ENCODE peak calls at places on chromosome 15, in four cellular contexts. One of them, this sample, is unnamed. For H3K9me3, the result is how much of the 10 kb centered on the place peaks cover.

GRCh38 chr15:85589873-85590272 is 204.9 kb downstream of the KLHL25 start:
- DNase-seq in CD8-positive, alpha-beta T cell: no peak
- DNase-seq in endodermal cell: no peak
- DNase-seq in IMR-90: peak
- DNase-seq in this sample: no peak

GRCh38 chr15:22253676-22254408 is 173.5 kb downstream of the OR4M2 start:
- DNase-seq in CD8-positive, alpha-beta T cell: no peak
- DNase-seq in endodermal cell: no peak
- DNase-seq in IMR-90: no peak
- DNase-seq in this sample: no peak

GRCh38 chr15:45690581-45691260 is 55.9 kb downstream of the SQOR start:
- DNase-seq in CD8-positive, alpha-beta T cell: no peak
- DNase-seq in endodermal cell: no peak
- DNase-seq in IMR-90: no peak
- DNase-seq in this sample: no peak

GRCh38 chr15:20341901-20342605 is 199.5 kb downstream of the GOLGA6L6 start:
- DNase-seq in CD8-positive, alpha-beta T cell: no peak
- DNase-seq in endodermal cell: peak
- DNase-seq in IMR-90: no peak
- DNase-seq in this sample: no peak

GRCh38 chr15:98807262-98807661 is 158.9 kb downstream of the IGF1R start:
- DNase-seq in CD8-positive, alpha-beta T cell: no peak
- DNase-seq in endodermal cell: no peak
- DNase-seq in IMR-90: peak
- DNase-seq in this sample: no peak

GRCh38 chr15:27176785-27177406 is 205.9 kb downstream of the GABRG3 start:
- DNase-seq in CD8-positive, alpha-beta T cell: no peak
- DNase-seq in endodermal cell: no peak
- DNase-seq in IMR-90: no peak
- DNase-seq in this sample: no peak

GRCh38 chr15:49678655-49679054 is 57.8 kb downstream of the DTWD1 start:
- DNase-seq in CD8-positive, alpha-beta T cell: no peak
- DNase-seq in endodermal cell: no peak
- DNase-seq in IMR-90: no peak
- DNase-seq in this sample: no peak

GRCh38 chr15:90037961-90038633 is 37.0 kb downstream of the ZNF710 start:
- DNase-seq in CD8-positive, alpha-beta T cell: no peak
- DNase-seq in endodermal cell: peak
- DNase-seq in IMR-90: peak
- DNase-seq in this sample: no peak

GRCh38 chr15:71804695-71805470 is 5.5 kb upstream of the NR2E3 start:
- DNase-seq in CD8-positive, alpha-beta T cell: no peak
- DNase-seq in endodermal cell: no peak
- DNase-seq in IMR-90: no peak
- DNase-seq in this sample: no peak

GRCh38 chr15:61997786-61998185 is 62.5 kb downstream of the VPS13C start:
- DNase-seq in CD8-positive, alpha-beta T cell: no peak
- DNase-seq in endodermal cell: no peak
- DNase-seq in IMR-90: no peak
- DNase-seq in this sample: no peak

GRCh38 chr15:98889930-98890695 is 117.5 kb downstream of the PGPEP1L start:
- DNase-seq in CD8-positive, alpha-beta T cell: no peak
- DNase-seq in endodermal cell: no peak
- DNase-seq in IMR-90: peak
- DNase-seq in this sample: no peak

GRCh38 chr15:31177936-31178335 is 76.4 kb upstream of the TRPM1 start:
- DNase-seq in CD8-positive, alpha-beta T cell: no peak
- DNase-seq in endodermal cell: no peak
- DNase-seq in IMR-90: no peak
- DNase-seq in this sample: no peak

GRCh38 chr15:68228143-68228970 is 1.2 kb downstream of the CLN6 start:
- DNase-seq in CD8-positive, alpha-beta T cell: no peak
- DNase-seq in endodermal cell: peak
- DNase-seq in IMR-90: no peak
- DNase-seq in this sample: no peak

GRCh38 chr15:94375997-94376396 is 144.6 kb downstream of the MCTP2 start:
- DNase-seq in CD8-positive, alpha-beta T cell: no peak
- DNase-seq in endodermal cell: peak
- DNase-seq in IMR-90: no peak
- DNase-seq in this sample: no peak

GRCh38 chr15:79914728-79915127 is 17.9 kb upstream of the MTHFS start:
- DNase-seq in CD8-positive, alpha-beta T cell: no peak
- DNase-seq in endodermal cell: no peak
- DNase-seq in IMR-90: no peak
- DNase-seq in this sample: no peak
- H3K9me3 ChIP-seq in CD8-positive, alpha-beta T cell: under half
- H3K9me3 ChIP-seq in endodermal cell: half or more
- H3K9me3 ChIP-seq in IMR-90: under half
- H3K9me3 ChIP-seq in this sample: half or more

DNA sequence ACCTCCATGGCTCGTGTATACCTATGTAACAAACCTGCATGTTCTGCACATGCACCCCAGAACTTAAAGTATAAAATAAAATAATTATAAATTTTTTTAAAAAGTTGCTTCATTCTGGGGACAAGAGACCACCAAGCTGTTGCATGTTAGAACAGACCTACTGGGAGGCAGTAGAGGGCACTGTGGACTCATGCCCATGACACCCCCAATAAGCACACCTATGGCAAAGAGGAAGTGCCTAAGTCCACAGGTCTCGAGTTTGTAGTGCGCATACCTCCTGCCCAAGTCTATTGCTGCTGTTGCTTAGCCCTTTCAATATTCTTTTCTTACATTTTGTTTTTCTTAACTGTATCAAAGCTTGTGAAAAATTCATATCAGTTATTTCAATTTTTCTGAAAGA is 267.9 kb upstream of the THBS1 start:
- DNase-seq in CD8-positive, alpha-beta T cell: no peak
- DNase-seq in endodermal cell: no peak
- DNase-seq in IMR-90: no peak
- DNase-seq in this sample: no peak
- TF ChIP-seq CTCF in CD8-positive, alpha-beta T cell: no peak
- TF ChIP-seq CTCF in endodermal cell: peak
- TF ChIP-seq CTCF in IMR-90: no peak
- TF ChIP-seq CTCF in this sample: no peak

DNA sequence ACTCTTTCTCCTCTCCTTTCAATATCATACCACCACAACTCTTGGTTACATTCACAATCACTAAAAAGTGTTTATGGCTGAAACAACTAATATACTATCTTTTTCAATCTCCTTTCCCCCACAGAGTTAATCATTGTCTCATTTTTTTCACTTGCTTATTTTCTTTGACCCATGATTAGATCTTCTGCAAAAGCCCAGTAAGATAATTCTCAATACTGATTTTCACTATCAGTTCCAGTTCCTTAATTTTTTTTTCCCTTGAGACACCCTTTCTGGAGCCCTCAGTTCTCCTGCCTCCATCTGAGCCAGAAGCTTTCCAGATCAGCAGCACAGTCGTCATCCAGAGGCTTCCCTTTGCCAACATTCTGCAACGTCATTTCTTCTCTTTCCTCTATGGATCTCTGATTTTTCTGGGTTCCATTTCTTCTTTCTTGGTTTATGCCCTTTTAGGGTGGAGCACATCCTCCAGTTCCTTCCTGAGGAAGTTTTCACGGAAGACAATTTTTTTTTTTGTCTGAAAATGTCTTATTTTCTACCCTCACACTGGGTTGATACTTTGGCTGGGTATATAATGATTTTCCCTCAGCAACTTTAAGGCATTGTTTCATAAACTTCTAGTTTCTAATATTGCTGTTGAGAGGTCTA is 88.7 kb upstream of the C15orf39 start:
- DNase-seq in CD8-positive, alpha-beta T cell: no peak
- DNase-seq in endodermal cell: no peak
- DNase-seq in IMR-90: no peak
- DNase-seq in this sample: no peak
- H3K9me3 ChIP-seq in CD8-positive, alpha-beta T cell: under half
- H3K9me3 ChIP-seq in endodermal cell: under half
- H3K9me3 ChIP-seq in IMR-90: under half
- H3K9me3 ChIP-seq in this sample: under half

DNA sequence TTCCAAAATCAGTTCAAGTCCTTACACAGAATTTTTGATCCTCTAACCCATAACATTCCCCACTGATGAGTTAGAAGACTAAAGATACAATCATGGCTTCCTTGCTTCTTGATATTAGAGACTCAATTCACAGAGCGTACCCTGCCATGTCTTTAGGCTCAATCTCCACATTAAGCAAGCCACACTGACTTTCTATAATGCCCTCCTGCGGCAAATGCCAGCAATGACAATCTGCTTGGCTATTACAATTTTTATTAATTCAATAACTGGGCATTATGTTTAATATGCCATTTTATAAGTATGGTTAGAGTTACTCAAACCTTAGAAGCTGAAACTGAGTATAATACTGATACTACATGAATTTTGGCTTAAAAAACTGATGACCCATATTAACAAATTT is 479.7 kb upstream of the NR2F2 start:
- DNase-seq in CD8-positive, alpha-beta T cell: no peak
- DNase-seq in endodermal cell: no peak
- DNase-seq in IMR-90: no peak
- DNase-seq in this sample: no peak
- TF ChIP-seq CTCF in CD8-positive, alpha-beta T cell: no peak
- TF ChIP-seq CTCF in endodermal cell: peak
- TF ChIP-seq CTCF in IMR-90: no peak
- TF ChIP-seq CTCF in this sample: no peak

GRCh38 chr15:24627443-24627842 is 48.1 kb upstream of the NPAP1 start:
- DNase-seq in CD8-positive, alpha-beta T cell: no peak
- DNase-seq in endodermal cell: no peak
- DNase-seq in IMR-90: no peak
- DNase-seq in this sample: no peak
- H3K9me3 ChIP-seq in CD8-positive, alpha-beta T cell: under half
- H3K9me3 ChIP-seq in endodermal cell: under half
- H3K9me3 ChIP-seq in IMR-90: under half
- H3K9me3 ChIP-seq in this sample: under half

GRCh38 chr15:91196768-91197167 is 96.7 kb downstream of the SV2B start:
- DNase-seq in CD8-positive, alpha-beta T cell: no peak
- DNase-seq in endodermal cell: no peak
- DNase-seq in IMR-90: no peak
- DNase-seq in this sample: no peak
- TF ChIP-seq CTCF in CD8-positive, alpha-beta T cell: no peak
- TF ChIP-seq CTCF in endodermal cell: no peak
- TF ChIP-seq CTCF in IMR-90: no peak
- TF ChIP-seq CTCF in this sample: no peak

DNA sequence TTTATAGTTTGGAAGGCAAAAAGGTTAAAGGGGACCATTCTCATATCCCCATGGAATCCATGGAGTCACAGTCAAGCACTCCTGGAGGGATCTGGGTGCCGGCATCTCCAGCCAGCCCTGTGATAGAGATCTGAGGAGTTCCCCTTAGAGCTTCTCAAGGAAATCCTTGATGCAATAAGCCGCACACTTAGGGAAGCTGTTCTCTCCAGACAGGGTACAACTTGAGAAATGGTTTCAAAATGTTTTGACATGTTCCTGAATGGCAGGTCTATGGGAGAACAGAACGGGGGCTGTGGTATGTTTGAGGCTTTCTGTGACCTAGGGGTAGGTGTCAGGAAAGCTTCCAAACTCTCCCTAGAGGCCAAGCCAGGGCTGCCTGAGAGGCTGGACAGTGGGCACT is 292.9 kb downstream of the TLE3 start:
- DNase-seq in CD8-positive, alpha-beta T cell: no peak
- DNase-seq in endodermal cell: no peak
- DNase-seq in IMR-90: no peak
- DNase-seq in this sample: no peak
- H3K9me3 ChIP-seq in CD8-positive, alpha-beta T cell: under half
- H3K9me3 ChIP-seq in endodermal cell: under half
- H3K9me3 ChIP-seq in IMR-90: under half
- H3K9me3 ChIP-seq in this sample: under half

GRCh38 chr15:77901921-77902750 is 175.4 kb downstream of the TBC1D2B start:
- DNase-seq in CD8-positive, alpha-beta T cell: no peak
- DNase-seq in endodermal cell: peak
- DNase-seq in IMR-90: no peak
- DNase-seq in this sample: no peak
- TF ChIP-seq CTCF in CD8-positive, alpha-beta T cell: no peak
- TF ChIP-seq CTCF in endodermal cell: peak
- TF ChIP-seq CTCF in IMR-90: peak
- TF ChIP-seq CTCF in this sample: no peak

DNA sequence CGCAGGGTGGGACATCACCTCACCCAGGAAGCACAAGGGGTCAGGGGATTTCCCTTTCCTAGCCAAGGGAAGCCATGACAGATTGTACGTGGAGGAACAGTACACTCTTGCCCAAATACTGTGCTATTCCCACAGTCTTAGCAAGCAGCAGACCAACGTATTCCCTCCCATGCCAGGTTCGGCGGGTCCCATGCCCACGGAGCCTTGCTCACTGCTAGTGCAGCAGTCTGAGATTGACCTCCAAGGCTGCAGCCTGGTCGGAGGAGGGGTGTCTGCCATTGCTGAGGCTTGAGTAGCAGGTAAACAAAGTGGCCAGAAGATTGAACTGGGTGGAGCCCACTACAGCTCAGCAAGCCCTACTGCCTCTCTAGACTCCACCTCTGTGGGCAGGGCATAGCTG is 39.0 kb downstream of the ALDH1A2 start:
- DNase-seq in CD8-positive, alpha-beta T cell: no peak
- DNase-seq in endodermal cell: no peak
- DNase-seq in IMR-90: no peak
- DNase-seq in this sample: no peak
- H3K9me3 ChIP-seq in CD8-positive, alpha-beta T cell: under half
- H3K9me3 ChIP-seq in endodermal cell: under half
- H3K9me3 ChIP-seq in IMR-90: under half
- H3K9me3 ChIP-seq in this sample: under half

GRCh38 chr15:91973481-91973880 is 120.0 kb downstream of the SLCO3A1 start:
- DNase-seq in CD8-positive, alpha-beta T cell: no peak
- DNase-seq in endodermal cell: no peak
- DNase-seq in IMR-90: no peak
- DNase-seq in this sample: no peak
- TF ChIP-seq CTCF in CD8-positive, alpha-beta T cell: no peak
- TF ChIP-seq CTCF in endodermal cell: peak
- TF ChIP-seq CTCF in IMR-90: peak
- TF ChIP-seq CTCF in this sample: no peak